ENCODE peak calls at places on chromosomes 4 and X, in seven cellular contexts. R, B, S, H, O, J and K are unnamed samples.

GRCh38 chr4:22417408-22417807 is 98.5 kb downstream of the ADGRA3 start:
- DNase-seq in R (no peak), B (no peak), S (no peak), H (no peak), O (no peak), J (no peak), K (no peak)

GRCh38 chrX:19829817-19830216 is 57.6 kb downstream of the SH3KBP1 start:
- DNase-seq in R (no peak), B (no peak), S (no peak), H (no peak), O (no peak), J (no peak), K (no peak)

GRCh38 chr4:68175562-68176155 is 46.0 kb upstream of the TMPRSS11F start:
- DNase-seq in R (no peak), B (no peak), S (peak; percentile 4), H (no peak), O (no peak), J (peak; percentile 45), K (peak; percentile 89)

GRCh38 chrX:68997911-68998310 is 167.3 kb downstream of the PJA1 start:
- DNase-seq in R (peak; percentile 45), B (peak; percentile 70), S (no peak), H (no peak), O (peak; percentile 71), J (no peak), K (peak; percentile 47)

GRCh38 chrX:78619829-78620228 is 39.3 kb downstream of the RTL3 start:
- DNase-seq in R (no peak), B (no peak), S (no peak), H (no peak), O (no peak), J (no peak), K (no peak)

GRCh38 chr4:142282870-142283431 is 563.1 kb downstream of the INPP4B start:
- DNase-seq in R (no peak), B (no peak), S (no peak), H (no peak), O (no peak), J (peak; percentile 6), K (peak; percentile 66)

GRCh38 chrX:54358424-54359211 is 772 bp upstream of the WNK3 start:
- DNase-seq in R (peak; percentile 19), B (peak; percentile 75), S (no peak), H (peak; percentile 48), O (peak; percentile 72), J (no peak), K (peak; percentile 83)

GRCh38 chrX:39945709-39946108 is 152.0 kb downstream of the BCOR start:
- DNase-seq in R (no peak), B (no peak), S (no peak), H (no peak), O (no peak), J (no peak), K (no peak)

GRCh38 chr4:152771736-152772533 is 7.6 kb downstream of the TIGD4 start:
- DNase-seq in R (no peak), B (no peak), S (no peak), H (no peak), O (no peak), J (no peak), K (no peak)

GRCh38 chrX:110964761-110965160 is 131.2 kb upstream of the PAK3 start:
- DNase-seq in R (no peak), B (no peak), S (no peak), H (no peak), O (no peak), J (no peak), K (no peak)

GRCh38 chr4:54658321-54659093 is 750 bp downstream of the KIT start:
- DNase-seq in R (peak; percentile 43), B (peak; percentile 71), S (no peak), H (peak; percentile 62), O (peak; percentile 55), J (peak; percentile 42), K (peak; percentile 80)

GRCh38 chr4:54657194-54657555 is 582 bp upstream of the KIT start:
- DNase-seq in R (no peak), B (no peak), S (no peak), H (no peak), O (peak; percentile 23), J (no peak), K (no peak)

GRCh38 chr4:54659213-54660144 is 1.7 kb downstream of the KIT start:
- DNase-seq in R (no peak), B (no peak), S (no peak), H (no peak), O (peak; percentile 22), J (no peak), K (peak; percentile 59)

GRCh38 chr4:54660145-54660535 is 2.4 kb downstream of the KIT start:
- DNase-seq in R (no peak), B (no peak), S (no peak), H (no peak), O (no peak), J (no peak), K (no peak)

GRCh38 chr4:54657556-54658313 is at the start of gene KIT:
- DNase-seq in R (no peak), B (peak; percentile 65), S (no peak), H (peak; percentile 63), O (peak; percentile 81), J (no peak), K (peak; percentile 73)
- H3K4me3 ChIP-seq in R (peak within 1 kb of the TSS; percentile 82), B (peak within 1 kb of the TSS; percentile 74), S (peak within 1 kb of the TSS; percentile 68), H (peak within 1 kb of the TSS; percentile 15), O (peak within 1 kb of the TSS; percentile 68), J (peak within 1 kb of the TSS; percentile 10), K (peak within 1 kb of the TSS; percentile 79)

GRCh38 chr4:2702361-2702760 is 53.8 kb downstream of the TNIP2 start:
- DNase-seq in R (no peak), B (peak; percentile 15), S (no peak), H (no peak), O (no peak), J (no peak), K (no peak)
- H3K36me3 ChIP-seq in R (peaks cover 48% of the 10 kb centered on the region), B (peaks cover 71% of the 10 kb centered on the region), S (peaks cover 31% of the 10 kb centered on the region), H (peaks cover 12% of the 10 kb centered on the region), O (no peaks in the 10 kb centered on the region), J (peaks cover 28% of the 10 kb centered on the region), K (peaks cover 79% of the 10 kb centered on the region)

DNA sequence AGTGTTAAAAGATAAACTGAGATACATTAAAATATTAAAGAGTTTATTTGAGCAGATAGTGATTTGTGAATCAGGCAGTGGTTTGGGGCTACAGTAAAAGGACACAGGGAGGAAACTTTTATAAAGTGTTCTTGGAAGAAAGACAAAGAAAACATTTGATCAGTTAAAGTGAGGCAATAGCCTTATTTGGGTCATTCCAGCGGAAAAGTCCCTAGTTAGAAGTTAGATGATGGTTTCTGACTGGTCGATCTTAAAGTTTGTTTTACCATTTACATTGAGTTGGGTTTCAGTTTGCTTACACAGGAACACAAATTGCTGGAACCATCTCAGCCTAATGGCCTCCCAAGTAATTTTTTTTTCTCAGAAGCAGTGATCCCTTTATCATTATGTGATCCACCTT is 69.7 kb downstream of the PPP1R2C start:
- DNase-seq in R (no peak), B (no peak), S (peak; percentile 11), H (no peak), O (no peak), J (no peak), K (peak; percentile 38)
- H3K4me3 ChIP-seq in R (no peak overlapping the region), B (no peak overlapping the region), S (no peak overlapping the region), H (no peak overlapping the region), O (no peak overlapping the region), J (no peak overlapping the region), K (peak overlapping the region; percentile 31)

GRCh38 chr4:150354214-150354796 is 227.6 kb upstream of the MAB21L2 start:
- DNase-seq in R (no peak), B (no peak), S (no peak), H (no peak), O (no peak), J (no peak), K (peak; percentile 19)

GRCh38 chr4:150355858-150356455 is 226.0 kb upstream of the MAB21L2 start:
- DNase-seq in R (no peak), B (no peak), S (no peak), H (no peak), O (no peak), J (no peak), K (no peak)

GRCh38 chr4:150358691-150359090 is 223.3 kb upstream of the MAB21L2 start:
- DNase-seq in R (no peak), B (no peak), S (no peak), H (no peak), O (no peak), J (no peak), K (no peak)

GRCh38 chr4:150357829-150358228 is 224.1 kb upstream of the MAB21L2 start:
- DNase-seq in R (no peak), B (no peak), S (no peak), H (no peak), O (no peak), J (no peak), K (no peak)

GRCh38 chr4:150355404-150355803 is 226.5 kb upstream of the MAB21L2 start:
- DNase-seq in R (no peak), B (no peak), S (no peak), H (no peak), O (no peak), J (peak; percentile 42), K (no peak)
- H3K36me3 ChIP-seq in R (no peaks in the 10 kb centered on the region), B (no peaks in the 10 kb centered on the region), S (no peaks in the 10 kb centered on the region), H (no peaks in the 10 kb centered on the region), O (no peaks in the 10 kb centered on the region), J (no peaks in the 10 kb centered on the region), K (no peaks in the 10 kb centered on the region)